ENCODE peak calls at places on chromosome 4, in nine cellular contexts. One of them, this sample, is unnamed.

GRCh38 chr4:25320374-25321172 is 8.0 kb downstream of the ZCCHC4 start:
- DNase-seq in Kasumi-1: peak
- DNase-seq in LoVo: no peak
- DNase-seq in iris pigment epithelial cell: peak
- DNase-seq in T-helper 2 cell: no peak
- DNase-seq in GDM1: no peak
- DNase-seq in smooth muscle cell of the brain vasculature: peak
- DNase-seq in adipocyte: peak
- DNase-seq in astrocyte of the spinal cord: peak
- DNase-seq in this sample: no peak

GRCh38 chr4:3387943-3388348 is 53.8 kb upstream of the HGFAC start:
- DNase-seq in smooth muscle cell of the brain vasculature: no peak
- DNase-seq in LoVo: no peak
- DNase-seq in iris pigment epithelial cell: peak
- DNase-seq in astrocyte of the spinal cord: peak
- DNase-seq in T-helper 2 cell: no peak
- DNase-seq in GDM1: peak
- DNase-seq in adipocyte: peak
- DNase-seq in Kasumi-1: peak
- DNase-seq in this sample: no peak

GRCh38 chr4:55356991-55357461 is 11.0 kb downstream of the SRD5A3 start:
- DNase-seq in GDM1: no peak
- DNase-seq in smooth muscle cell of the brain vasculature: no peak
- DNase-seq in adipocyte: peak
- DNase-seq in iris pigment epithelial cell: peak
- DNase-seq in LoVo: no peak
- DNase-seq in Kasumi-1: no peak
- DNase-seq in astrocyte of the spinal cord: peak
- DNase-seq in T-helper 2 cell: no peak
- DNase-seq in this sample: peak

GRCh38 chr4:136183513-136183912 is 1348.8 kb downstream of the PCDH18 start:
- DNase-seq in iris pigment epithelial cell: no peak
- DNase-seq in GDM1: no peak
- DNase-seq in smooth muscle cell of the brain vasculature: no peak
- DNase-seq in Kasumi-1: no peak
- DNase-seq in T-helper 2 cell: no peak
- DNase-seq in astrocyte of the spinal cord: no peak
- DNase-seq in adipocyte: no peak
- DNase-seq in LoVo: no peak
- DNase-seq in this sample: no peak

GRCh38 chr4:148704291-148704690 is 262.1 kb upstream of the NR3C2 start:
- DNase-seq in iris pigment epithelial cell: no peak
- DNase-seq in T-helper 2 cell: no peak
- DNase-seq in GDM1: no peak
- DNase-seq in Kasumi-1: no peak
- DNase-seq in LoVo: no peak
- DNase-seq in adipocyte: no peak
- DNase-seq in astrocyte of the spinal cord: no peak
- DNase-seq in smooth muscle cell of the brain vasculature: no peak
- DNase-seq in this sample: no peak

GRCh38 chr4:14446311-14446710 is 556.0 kb upstream of the CPEB2 start:
- DNase-seq in smooth muscle cell of the brain vasculature: no peak
- DNase-seq in LoVo: no peak
- DNase-seq in T-helper 2 cell: no peak
- DNase-seq in Kasumi-1: no peak
- DNase-seq in GDM1: no peak
- DNase-seq in adipocyte: no peak
- DNase-seq in iris pigment epithelial cell: peak
- DNase-seq in astrocyte of the spinal cord: peak
- DNase-seq in this sample: no peak

GRCh38 chr4:26252349-26252748 is 68.5 kb upstream of the RBPJ start:
- DNase-seq in GDM1: no peak
- DNase-seq in adipocyte: no peak
- DNase-seq in Kasumi-1: no peak
- DNase-seq in astrocyte of the spinal cord: no peak
- DNase-seq in T-helper 2 cell: peak
- DNase-seq in iris pigment epithelial cell: no peak
- DNase-seq in LoVo: peak
- DNase-seq in smooth muscle cell of the brain vasculature: no peak
- DNase-seq in this sample: peak

GRCh38 chr4:1232661-1233621 is 16.0 kb downstream of the CTBP1 start:
- DNase-seq in T-helper 2 cell: no peak
- DNase-seq in smooth muscle cell of the brain vasculature: no peak
- DNase-seq in iris pigment epithelial cell: peak
- DNase-seq in LoVo: no peak
- DNase-seq in adipocyte: no peak
- DNase-seq in Kasumi-1: no peak
- DNase-seq in GDM1: no peak
- DNase-seq in astrocyte of the spinal cord: peak
- DNase-seq in this sample: no peak

GRCh38 chr4:26214994-26215393 is 105.8 kb upstream of the RBPJ start:
- DNase-seq in T-helper 2 cell: no peak
- DNase-seq in GDM1: no peak
- DNase-seq in adipocyte: no peak
- DNase-seq in Kasumi-1: no peak
- DNase-seq in iris pigment epithelial cell: no peak
- DNase-seq in LoVo: no peak
- DNase-seq in astrocyte of the spinal cord: no peak
- DNase-seq in smooth muscle cell of the brain vasculature: no peak
- DNase-seq in this sample: no peak

GRCh38 chr4:100014616-100015015 is 64.5 kb upstream of the H2AZ1 start:
- DNase-seq in iris pigment epithelial cell: peak
- DNase-seq in adipocyte: no peak
- DNase-seq in smooth muscle cell of the brain vasculature: no peak
- DNase-seq in LoVo: no peak
- DNase-seq in astrocyte of the spinal cord: no peak
- DNase-seq in GDM1: no peak
- DNase-seq in T-helper 2 cell: no peak
- DNase-seq in Kasumi-1: no peak
- DNase-seq in this sample: no peak

This sample was measured in HepG2.